ENCODE peak calls at places on chromosomes 6 and 20, in six cellular contexts. One of them, this sample, is unnamed.

GRCh38 chr6:1015819-1016218 is 296.1 kb upstream of the FOXQ1 start:
- DNase-seq in fibroblast of the aortic adventitia: no peak
- DNase-seq in activated B cell treated with CpG ODN at 0.5 μM for 24 hours: no peak
- DNase-seq in ovary: no peak
- DNase-seq in neural progenitor cell: peak
- DNase-seq in WERI-Rb-1: peak
- DNase-seq in this sample: peak

GRCh38 chr6:139325003-139325600 is 33.3 kb upstream of the TXLNB start:
- DNase-seq in fibroblast of the aortic adventitia: no peak
- DNase-seq in activated B cell treated with CpG ODN at 0.5 μM for 24 hours: no peak
- DNase-seq in ovary: no peak
- DNase-seq in neural progenitor cell: no peak
- DNase-seq in WERI-Rb-1: no peak
- DNase-seq in this sample: no peak

GRCh38 chr20:39943336-39943735 is 745.7 kb downstream of the MAFB start:
- DNase-seq in fibroblast of the aortic adventitia: no peak
- DNase-seq in activated B cell treated with CpG ODN at 0.5 μM for 24 hours: no peak
- DNase-seq in ovary: no peak
- DNase-seq in neural progenitor cell: no peak
- DNase-seq in WERI-Rb-1: no peak
- DNase-seq in this sample: no peak

GRCh38 chr6:32973934-32974333 is 5.5 kb downstream of the BRD2 start:
- DNase-seq in fibroblast of the aortic adventitia: peak
- DNase-seq in activated B cell treated with CpG ODN at 0.5 μM for 24 hours: no peak
- DNase-seq in ovary: no peak
- DNase-seq in neural progenitor cell: peak
- DNase-seq in WERI-Rb-1: no peak
- DNase-seq in this sample: no peak

GRCh38 chr6:55175778-55176084 is 1.4 kb downstream of the HCRTR2 start:
- DNase-seq in fibroblast of the aortic adventitia: no peak
- DNase-seq in activated B cell treated with CpG ODN at 0.5 μM for 24 hours: no peak
- DNase-seq in ovary: no peak
- DNase-seq in neural progenitor cell: no peak
- DNase-seq in WERI-Rb-1: no peak
- DNase-seq in this sample: no peak

GRCh38 chr6:163427498-163428254 is 13.2 kb downstream of the QKI start:
- DNase-seq in fibroblast of the aortic adventitia: peak
- DNase-seq in activated B cell treated with CpG ODN at 0.5 μM for 24 hours: no peak
- DNase-seq in ovary: no peak
- DNase-seq in neural progenitor cell: peak
- DNase-seq in WERI-Rb-1: no peak
- DNase-seq in this sample: no peak

GRCh38 chr6:11773581-11773980 is 5.0 kb downstream of the ADTRP start:
- DNase-seq in fibroblast of the aortic adventitia: no peak
- DNase-seq in activated B cell treated with CpG ODN at 0.5 μM for 24 hours: no peak
- DNase-seq in ovary: no peak
- DNase-seq in neural progenitor cell: no peak
- DNase-seq in WERI-Rb-1: no peak
- DNase-seq in this sample: no peak

GRCh38 chr6:148193063-148193680 is 149.5 kb upstream of the SASH1 start:
- DNase-seq in fibroblast of the aortic adventitia: peak
- DNase-seq in activated B cell treated with CpG ODN at 0.5 μM for 24 hours: no peak
- DNase-seq in ovary: no peak
- DNase-seq in neural progenitor cell: no peak
- DNase-seq in WERI-Rb-1: no peak
- DNase-seq in this sample: no peak

GRCh38 chr20:8066662-8067061 is 47.1 kb upstream of the TMX4 start:
- DNase-seq in fibroblast of the aortic adventitia: no peak
- DNase-seq in activated B cell treated with CpG ODN at 0.5 μM for 24 hours: no peak
- DNase-seq in ovary: no peak
- DNase-seq in neural progenitor cell: no peak
- DNase-seq in WERI-Rb-1: no peak
- DNase-seq in this sample: no peak

GRCh38 chr20:44302026-44302669 is 8.9 kb downstream of the FITM2 start:
- DNase-seq in fibroblast of the aortic adventitia: no peak
- DNase-seq in activated B cell treated with CpG ODN at 0.5 μM for 24 hours: no peak
- DNase-seq in ovary: no peak
- DNase-seq in neural progenitor cell: no peak
- DNase-seq in WERI-Rb-1: no peak
- DNase-seq in this sample: no peak

GRCh38 chr6:139017227-139017626 is 11.3 kb upstream of the ABRACL start:
- DNase-seq in fibroblast of the aortic adventitia: no peak
- DNase-seq in activated B cell treated with CpG ODN at 0.5 μM for 24 hours: no peak
- DNase-seq in ovary: no peak
- DNase-seq in neural progenitor cell: peak
- DNase-seq in WERI-Rb-1: no peak
- DNase-seq in this sample: no peak

GRCh38 chr6:141878686-141879085 is 254.0 kb upstream of the GJE1 start:
- DNase-seq in fibroblast of the aortic adventitia: no peak
- DNase-seq in activated B cell treated with CpG ODN at 0.5 μM for 24 hours: no peak
- DNase-seq in ovary: no peak
- DNase-seq in neural progenitor cell: no peak
- DNase-seq in WERI-Rb-1: no peak
- DNase-seq in this sample: no peak

GRCh38 chr20:37311710-37312355 is 22.4 kb downstream of the MANBAL start:
- DNase-seq in fibroblast of the aortic adventitia: no peak
- DNase-seq in activated B cell treated with CpG ODN at 0.5 μM for 24 hours: no peak
- DNase-seq in ovary: no peak
- DNase-seq in neural progenitor cell: no peak
- DNase-seq in WERI-Rb-1: no peak
- DNase-seq in this sample: no peak

GRCh38 chr6:150491131-150491795 is 108.4 kb upstream of the PLEKHG1 start:
- DNase-seq in fibroblast of the aortic adventitia: peak
- DNase-seq in activated B cell treated with CpG ODN at 0.5 μM for 24 hours: no peak
- DNase-seq in ovary: no peak
- DNase-seq in neural progenitor cell: no peak
- DNase-seq in WERI-Rb-1: no peak
- DNase-seq in this sample: no peak

GRCh38 chr6:52227495-52227894 is 16.8 kb downstream of the IL17F start:
- DNase-seq in fibroblast of the aortic adventitia: no peak
- DNase-seq in activated B cell treated with CpG ODN at 0.5 μM for 24 hours: no peak
- DNase-seq in ovary: no peak
- DNase-seq in neural progenitor cell: no peak
- DNase-seq in WERI-Rb-1: no peak
- DNase-seq in this sample: no peak

GRCh38 chr6:108746841-108747575 is 101.2 kb upstream of the ARMC2 start:
- DNase-seq in fibroblast of the aortic adventitia: no peak
- DNase-seq in activated B cell treated with CpG ODN at 0.5 μM for 24 hours: no peak
- DNase-seq in ovary: no peak
- DNase-seq in neural progenitor cell: no peak
- DNase-seq in WERI-Rb-1: no peak
- DNase-seq in this sample: no peak

GRCh38 chr6:31582230-31582601 is at the start of gene LTB:
- DNase-seq in fibroblast of the aortic adventitia: no peak
- DNase-seq in activated B cell treated with CpG ODN at 0.5 μM for 24 hours: peak
- DNase-seq in ovary: no peak
- DNase-seq in neural progenitor cell: no peak
- DNase-seq in WERI-Rb-1: no peak
- DNase-seq in this sample: no peak

GRCh38 chr20:1900321-1900791 is 5.1 kb downstream of the SIRPA start:
- DNase-seq in fibroblast of the aortic adventitia: peak
- DNase-seq in activated B cell treated with CpG ODN at 0.5 μM for 24 hours: no peak
- DNase-seq in ovary: peak
- DNase-seq in neural progenitor cell: peak
- DNase-seq in WERI-Rb-1: peak
- DNase-seq in this sample: peak

DNA sequence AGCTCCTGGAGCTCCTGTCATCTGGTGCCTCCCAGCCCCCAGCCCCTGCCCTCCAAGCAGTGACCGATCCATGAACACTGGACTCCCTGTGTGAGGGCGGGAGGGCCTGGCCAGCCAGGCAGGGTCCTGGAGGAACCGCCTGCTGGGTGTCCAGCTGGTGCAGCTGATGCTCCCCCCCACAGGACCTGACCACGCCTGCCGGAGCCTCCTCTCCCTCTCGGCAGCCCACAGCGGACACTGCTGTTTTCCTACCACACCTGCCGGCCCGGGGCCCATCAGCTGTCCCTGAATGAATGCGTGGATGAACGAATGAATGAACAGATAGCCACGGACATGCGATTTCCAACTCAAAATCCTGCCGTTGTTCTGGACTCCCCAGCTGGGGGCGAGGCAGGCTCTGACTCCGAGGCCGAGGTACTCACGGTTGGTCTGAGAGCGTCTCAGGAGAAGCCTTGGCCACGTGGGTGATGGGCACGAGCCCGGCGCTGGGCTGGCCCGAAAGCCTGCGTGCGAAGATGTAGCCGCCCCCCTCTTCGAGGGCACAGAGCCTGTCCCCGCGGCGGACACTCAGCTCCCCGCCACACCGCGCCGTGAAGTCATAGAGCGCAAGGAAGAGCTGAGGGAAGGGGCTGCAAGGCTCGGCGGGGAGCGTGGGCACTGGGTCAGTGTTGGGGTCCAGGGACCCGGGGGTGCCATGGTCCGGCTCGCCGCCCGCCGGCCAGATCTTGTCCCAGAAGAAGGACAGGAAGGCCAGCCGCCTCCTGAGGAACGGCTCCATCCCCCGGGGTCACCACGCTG is 664 bp downstream of the SRMS start:
- DNase-seq in fibroblast of the aortic adventitia: no peak
- DNase-seq in activated B cell treated with CpG ODN at 0.5 μM for 24 hours: no peak
- DNase-seq in ovary: no peak
- DNase-seq in neural progenitor cell: no peak
- DNase-seq in WERI-Rb-1: peak
- DNase-seq in this sample: no peak
- TF ChIP-seq CTCF in fibroblast of the aortic adventitia: no peak
- TF ChIP-seq CTCF in activated B cell treated with CpG ODN at 0.5 μM for 24 hours: no peak
- TF ChIP-seq CTCF in ovary: no peak
- TF ChIP-seq CTCF in neural progenitor cell: no peak
- TF ChIP-seq CTCF in WERI-Rb-1: no peak
- TF ChIP-seq CTCF in this sample: no peak

GRCh38 chr20:61252601-61253263 is 671 bp downstream of the CDH4 start:
- DNase-seq in fibroblast of the aortic adventitia: no peak
- DNase-seq in activated B cell treated with CpG ODN at 0.5 μM for 24 hours: no peak
- DNase-seq in ovary: no peak
- DNase-seq in neural progenitor cell: peak
- DNase-seq in WERI-Rb-1: no peak
- DNase-seq in this sample: peak
- TF ChIP-seq CTCF in fibroblast of the aortic adventitia: no peak
- TF ChIP-seq CTCF in activated B cell treated with CpG ODN at 0.5 μM for 24 hours: no peak
- TF ChIP-seq CTCF in ovary: no peak
- TF ChIP-seq CTCF in neural progenitor cell: no peak
- TF ChIP-seq CTCF in WERI-Rb-1: no peak
- TF ChIP-seq CTCF in this sample: no peak

GRCh38 chr20:32526125-32526524 is 59.0 kb downstream of the NOL4L start:
- DNase-seq in fibroblast of the aortic adventitia: no peak
- DNase-seq in activated B cell treated with CpG ODN at 0.5 μM for 24 hours: no peak
- DNase-seq in ovary: no peak
- DNase-seq in neural progenitor cell: no peak
- DNase-seq in WERI-Rb-1: no peak
- DNase-seq in this sample: peak

GRCh38 chr20:32526561-32526960 is 58.6 kb downstream of the NOL4L start:
- DNase-seq in fibroblast of the aortic adventitia: no peak
- DNase-seq in activated B cell treated with CpG ODN at 0.5 μM for 24 hours: no peak
- DNase-seq in ovary: no peak
- DNase-seq in neural progenitor cell: no peak
- DNase-seq in WERI-Rb-1: no peak
- DNase-seq in this sample: peak

GRCh38 chr20:32528291-32528891 is 56.7 kb downstream of the NOL4L start:
- DNase-seq in fibroblast of the aortic adventitia: no peak
- DNase-seq in activated B cell treated with CpG ODN at 0.5 μM for 24 hours: no peak
- DNase-seq in ovary: no peak
- DNase-seq in neural progenitor cell: peak
- DNase-seq in WERI-Rb-1: no peak
- DNase-seq in this sample: peak

GRCh38 chr20:32527052-32527446 is 58.1 kb downstream of the NOL4L start:
- DNase-seq in fibroblast of the aortic adventitia: no peak
- DNase-seq in activated B cell treated with CpG ODN at 0.5 μM for 24 hours: no peak
- DNase-seq in ovary: no peak
- DNase-seq in neural progenitor cell: no peak
- DNase-seq in WERI-Rb-1: no peak
- DNase-seq in this sample: peak

GRCh38 chr20:32527447-32528055 is 57.6 kb downstream of the NOL4L start:
- DNase-seq in fibroblast of the aortic adventitia: no peak
- DNase-seq in activated B cell treated with CpG ODN at 0.5 μM for 24 hours: no peak
- DNase-seq in ovary: peak
- DNase-seq in neural progenitor cell: peak
- DNase-seq in WERI-Rb-1: no peak
- DNase-seq in this sample: peak
- TF ChIP-seq CTCF in fibroblast of the aortic adventitia: no peak
- TF ChIP-seq CTCF in activated B cell treated with CpG ODN at 0.5 μM for 24 hours: no peak
- TF ChIP-seq CTCF in ovary: no peak
- TF ChIP-seq CTCF in neural progenitor cell: no peak
- TF ChIP-seq CTCF in WERI-Rb-1: no peak
- TF ChIP-seq CTCF in this sample: no peak

GRCh38 chr6:63816979-63817436 is 181.4 kb downstream of the PHF3 start:
- DNase-seq in fibroblast of the aortic adventitia: peak
- DNase-seq in activated B cell treated with CpG ODN at 0.5 μM for 24 hours: no peak
- DNase-seq in ovary: no peak
- DNase-seq in neural progenitor cell: peak
- DNase-seq in WERI-Rb-1: peak
- DNase-seq in this sample: peak
- TF ChIP-seq CTCF in fibroblast of the aortic adventitia: peak
- TF ChIP-seq CTCF in activated B cell treated with CpG ODN at 0.5 μM for 24 hours: no peak
- TF ChIP-seq CTCF in ovary: no peak
- TF ChIP-seq CTCF in neural progenitor cell: peak
- TF ChIP-seq CTCF in WERI-Rb-1: peak
- TF ChIP-seq CTCF in this sample: no peak

DNA sequence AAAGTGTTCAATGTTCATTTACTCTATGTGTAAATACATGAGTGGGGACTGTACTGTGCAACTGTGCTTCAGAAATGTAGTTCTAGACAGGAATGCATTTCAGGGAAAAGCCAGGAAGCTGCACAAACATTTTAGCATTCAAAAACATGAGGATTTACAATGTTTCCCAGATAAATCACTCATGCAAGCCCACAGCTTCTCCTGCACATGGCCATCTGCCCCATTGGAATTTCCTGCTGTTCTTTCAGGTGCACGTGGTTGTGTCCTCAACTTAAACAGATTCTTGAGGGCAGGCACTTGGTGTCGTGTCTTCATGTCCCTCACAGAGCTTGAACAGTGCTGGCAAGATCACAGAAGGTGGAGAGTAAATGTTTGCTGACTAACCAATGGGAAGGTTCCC is 101.5 kb downstream of the UNC5CL start:
- DNase-seq in fibroblast of the aortic adventitia: peak
- DNase-seq in activated B cell treated with CpG ODN at 0.5 μM for 24 hours: no peak
- DNase-seq in ovary: no peak
- DNase-seq in neural progenitor cell: no peak
- DNase-seq in WERI-Rb-1: no peak
- DNase-seq in this sample: no peak
- TF ChIP-seq CTCF in fibroblast of the aortic adventitia: no peak
- TF ChIP-seq CTCF in activated B cell treated with CpG ODN at 0.5 μM for 24 hours: no peak
- TF ChIP-seq CTCF in ovary: no peak
- TF ChIP-seq CTCF in neural progenitor cell: no peak
- TF ChIP-seq CTCF in WERI-Rb-1: no peak
- TF ChIP-seq CTCF in this sample: no peak

DNA sequence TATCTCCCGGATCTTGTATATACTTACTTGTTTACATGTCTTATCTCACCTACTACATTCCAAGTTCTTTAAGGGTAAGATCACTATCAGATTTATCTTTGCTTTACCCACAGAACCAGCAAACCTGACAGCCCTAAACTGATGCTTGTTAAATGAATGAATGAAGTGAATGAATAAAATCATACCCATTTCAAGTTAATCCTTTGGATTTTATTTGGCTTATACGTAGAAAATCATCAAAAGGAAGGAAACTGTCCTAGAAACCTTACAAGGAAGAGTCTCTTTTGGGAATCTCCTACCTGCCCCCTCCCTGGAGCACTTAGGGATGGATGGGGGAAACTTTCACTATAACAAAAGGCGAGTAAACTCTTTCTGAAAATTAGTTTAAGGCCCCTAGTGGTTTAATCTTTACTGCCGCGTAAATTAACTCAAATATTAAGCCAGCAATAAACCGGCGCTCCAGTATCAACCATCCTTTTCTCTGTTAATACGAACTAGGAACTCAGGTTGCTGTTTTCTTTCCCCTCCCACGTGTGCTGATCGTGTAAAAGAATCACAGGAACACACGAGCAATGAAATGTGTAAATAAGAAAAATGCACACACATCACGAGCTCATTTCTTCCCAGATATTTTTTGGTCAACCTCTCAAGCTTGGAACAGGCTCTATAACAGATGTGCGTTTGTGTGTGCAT is 1.2 kb upstream of the UTRN start:
- DNase-seq in fibroblast of the aortic adventitia: peak
- DNase-seq in activated B cell treated with CpG ODN at 0.5 μM for 24 hours: no peak
- DNase-seq in ovary: no peak
- DNase-seq in neural progenitor cell: no peak
- DNase-seq in WERI-Rb-1: no peak
- DNase-seq in this sample: no peak
- TF ChIP-seq CTCF in fibroblast of the aortic adventitia: peak
- TF ChIP-seq CTCF in activated B cell treated with CpG ODN at 0.5 μM for 24 hours: no peak
- TF ChIP-seq CTCF in ovary: peak
- TF ChIP-seq CTCF in neural progenitor cell: no peak
- TF ChIP-seq CTCF in WERI-Rb-1: no peak
- TF ChIP-seq CTCF in this sample: no peak